ENCODE peak calls at places on chromosomes 11 and 22, in five cellular contexts. V is activated naive CD8-positive, alpha-beta T cell treated with anti-CD3 and anti-CD28 coated beads, Interleukin-2, amount 10 ng/mL, durations not matched to agents 7 days and 5 days; R is amygdala; F is KG1; G is HAP-1. Z is an unnamed sample.
A peak's percentile ranks its signal among the peaks of the same experiment; 100 is the strongest.

GRCh38 chr11:10930224-10930960 is 72.5 kb upstream of the ZBED5 start:
- DNase-seq in V (no peak), R (no peak), F (no peak), G (peak; percentile 40), Z (no peak)

GRCh38 chr11:95104121-95104830 is 14.6 kb downstream of the ENDOD1 start:
- DNase-seq in G (no peak), F (no peak), R (no peak), V (no peak), Z (no peak)

GRCh38 chr11:64842851-64843841 is 1.3 kb downstream of the CDC42BPG start:
- DNase-seq in F (no peak), G (peak; percentile 49), V (no peak), R (no peak), Z (no peak)

GRCh38 chr22:46027219-46028068 is 50.5 kb upstream of the WNT7B start:
- DNase-seq in G (no peak), V (no peak), F (no peak), R (peak; percentile 70), Z (peak; percentile 84)

GRCh38 chr11:57493507-57494503 is 21.7 kb downstream of the SLC43A1 start:
- DNase-seq in R (no peak), G (peak; percentile 79), V (peak; percentile 76), F (peak; percentile 40), Z (peak; percentile 43)

GRCh38 chr11:93652161-93652597 is 9.3 kb upstream of the CEP295 start:
- DNase-seq in G (peak; percentile 65), R (no peak), F (peak; percentile 55), V (no peak), Z (peak; percentile 19)

GRCh38 chr11:60625262-60625661 is 74.2 kb upstream of the MS4A8 start:
- DNase-seq in R (no peak), V (no peak), G (peak; percentile 52), F (no peak), Z (no peak)

GRCh38 chr22:34319346-34319745 is 399.1 kb upstream of the LARGE1 start:
- DNase-seq in F (no peak), V (no peak), G (no peak), R (no peak), Z (no peak)

GRCh38 chr11:126561327-126561893 is 205.9 kb downstream of the ST3GAL4 start:
- DNase-seq in R (no peak), G (peak; percentile 71), V (peak; percentile 39), F (peak; percentile 53), Z (no peak)

GRCh38 chr22:29201722-29202230 is 3.9 kb upstream of the EMID1 start:
- DNase-seq in G (no peak), R (no peak), F (no peak), V (no peak), Z (no peak)

GRCh38 chr11:108316061-108316460 is 93.2 kb downstream of the ATM start:
- DNase-seq in F (no peak), G (no peak), V (no peak), R (no peak), Z (no peak)

GRCh38 chr11:68968306-68969255 is 12.2 kb downstream of the MRGPRD start:
- DNase-seq in V (no peak), G (no peak), F (no peak), R (no peak), Z (peak; percentile 29)

GRCh38 chr11:45664376-45665205 is 831 bp downstream of the CHST1 start:
- DNase-seq in R (no peak), V (no peak), G (no peak), F (no peak), Z (no peak)

GRCh38 chr11:73402834-73403185 is 26.6 kb downstream of the RELT start:
- DNase-seq in G (no peak), V (peak; percentile 25), R (no peak), F (no peak), Z (no peak)

GRCh38 chr11:118688851-118689502 is 9.5 kb upstream of the TREH start:
- DNase-seq in R (no peak), G (no peak), F (no peak), V (no peak), Z (no peak)

GRCh38 chr11:5364214-5364613 is 12.9 kb downstream of the OR51B6 start:
- DNase-seq in F (no peak), R (no peak), V (no peak), G (no peak), Z (no peak)

GRCh38 chr22:26170795-26171194 is 1.5 kb downstream of the SEZ6L start:
- DNase-seq in V (peak; percentile 48), F (no peak), R (no peak), G (peak; percentile 46), Z (peak; percentile 17)

GRCh38 chr11:69252494-69252845 is 41.5 kb upstream of the MYEOV start:
- DNase-seq in F (no peak), V (no peak), G (no peak), R (no peak), Z (no peak)

GRCh38 chr11:87934182-87934581 is 241.1 kb downstream of the RAB38 start:
- DNase-seq in R (no peak), G (no peak), V (no peak), F (no peak), Z (no peak)

GRCh38 chr11:38718659-38719058 is 2120.6 kb upstream of the RAG2 start:
- DNase-seq in V (no peak), G (no peak), F (no peak), R (no peak), Z (no peak)

GRCh38 chr11:116371146-116371545 is 401.6 kb downstream of the BUD13 start:
- DNase-seq in V (no peak), R (no peak), F (no peak), G (no peak), Z (no peak)

GRCh38 chr11:108914981-108915380 is 250.1 kb downstream of the DDX10 start:
- DNase-seq in V (no peak), R (no peak), G (no peak), F (no peak), Z (no peak)

GRCh38 chr22:25172153-25172552 is 27.5 kb upstream of the CRYBB3 start:
- DNase-seq in F (no peak), R (no peak), G (peak; percentile 37), V (no peak), Z (peak; percentile 39)

GRCh38 chr11:18078909-18079308 is 27.0 kb downstream of the SAAL1 start:
- DNase-seq in R (no peak), V (no peak), F (no peak), G (no peak), Z (no peak)

GRCh38 chr22:37604875-37605274 is 3.8 kb upstream of the GGA1 start:
- DNase-seq in V (peak; percentile 73), G (no peak), R (no peak), F (no peak), Z (no peak)

GRCh38 chr11:69683764-69684333 is 8.7 kb upstream of the LTO1 start:
- DNase-seq in F (no peak), V (no peak), G (peak; percentile 42), R (no peak), Z (no peak)

GRCh38 chr11:87330072-87330678 is 292.4 kb downstream of the TMEM135 start:
- DNase-seq in G (no peak), F (no peak), V (no peak), R (no peak), Z (no peak)

GRCh38 chr11:83088965-83089364 is 17.3 kb upstream of the RAB30 start:
- DNase-seq in G (no peak), F (no peak), V (no peak), R (no peak), Z (no peak)